ENCODE peak calls at places on chromosomes 6 and 20, in ten cellular contexts. A is gastrocnemius medialis, Q is stomach, Z is GM12878, O is body of pancreas, I is IMR-90, K is heart left ventricle, T is uterus, S is transverse colon, X is HCT116. D is an unnamed sample.

GRCh38 chr20:22568872-22569344 is 15.5 kb downstream of the FOXA2 start:
- DNase-seq in Q (peak), Z (no peak), T (no peak), K (no peak), O (peak), S (peak), A (no peak), I (no peak), X (no peak), D (no peak)

GRCh38 chr20:62740286-62741141 is 31.9 kb downstream of the NTSR1 start:
- DNase-seq in O (peak), I (peak), T (no peak), Q (peak), Z (peak), A (no peak), X (peak), K (peak), S (peak), D (peak)

GRCh38 chr6:79672631-79673065 is 41.5 kb downstream of the SH3BGRL2 start:
- DNase-seq in I (peak), O (no peak), Z (no peak), S (no peak), T (no peak), X (peak), K (no peak), A (no peak), Q (no peak), D (no peak)

GRCh38 chr20:36035720-36036119 is 67.3 kb downstream of the CNBD2 start:
- DNase-seq in I (no peak), X (no peak), S (no peak), A (no peak), Z (no peak), Q (no peak), K (no peak), T (no peak), O (no peak), D (no peak)

GRCh38 chr6:80503660-80504059 is 397.2 kb downstream of the BCKDHB start:
- DNase-seq in O (no peak), Q (no peak), I (no peak), A (no peak), T (no peak), S (no peak), Z (no peak), K (no peak), X (no peak), D (no peak)

GRCh38 chr20:5786930-5787826 is 37.0 kb downstream of the SHLD1 start:
- DNase-seq in O (peak), T (peak), K (no peak), A (no peak), X (no peak), S (no peak), I (peak), Z (no peak), Q (no peak), D (no peak)

GRCh38 chr6:100447900-100448700 is 16.6 kb downstream of the SIM1 start:
- DNase-seq in X (no peak), S (no peak), O (no peak), A (no peak), Z (no peak), T (no peak), I (no peak), Q (no peak), K (no peak), D (no peak)

GRCh38 chr20:20837574-20838021 is 125.2 kb upstream of the RALGAPA2 start:
- DNase-seq in Q (peak), X (peak), K (no peak), I (peak), A (no peak), T (peak), Z (no peak), S (peak), O (peak), D (peak)

GRCh38 chr6:41182069-41183034 is 18.6 kb downstream of the TREML2 start:
- DNase-seq in Q (peak), Z (no peak), K (no peak), A (peak), S (peak), X (peak), I (peak), T (no peak), O (peak), D (peak)

GRCh38 chr6:29483735-29484134 is 4.0 kb downstream of the MAS1L start:
- DNase-seq in S (no peak), A (no peak), O (no peak), X (no peak), Q (no peak), Z (no peak), I (no peak), K (no peak), T (no peak), D (no peak)

GRCh38 chr6:153081914-153082313 is 49.2 kb downstream of the RGS17 start:
- DNase-seq in S (no peak), Q (no peak), K (no peak), T (no peak), X (no peak), I (no peak), Z (no peak), A (no peak), O (no peak), D (no peak)

GRCh38 chr6:40912158-40912946 is 126.7 kb downstream of the UNC5CL start:
- DNase-seq in K (no peak), S (peak), O (peak), Z (peak), T (no peak), I (no peak), Q (peak), X (no peak), A (peak), D (no peak)

GRCh38 chr20:10758446-10758845 is 84.6 kb upstream of the JAG1 start:
- DNase-seq in T (no peak), O (no peak), Z (no peak), S (no peak), X (no peak), I (peak), Q (no peak), A (no peak), K (no peak), D (no peak)

GRCh38 chr20:54173653-54174451 is at the start of gene CYP24A1:
- DNase-seq in T (no peak), I (no peak), X (no peak), S (peak), Z (no peak), A (no peak), Q (peak), O (no peak), K (no peak), D (no peak)

GRCh38 chr20:34268851-34269668 is 27.8 kb downstream of the ASIP start:
- DNase-seq in T (peak), S (peak), K (peak), O (peak), X (no peak), Q (peak), I (no peak), A (no peak), Z (no peak), D (no peak)

GRCh38 chr6:45791181-45791580 is 224.5 kb downstream of the CLIC5 start:
- DNase-seq in O (no peak), X (no peak), A (no peak), Q (no peak), Z (no peak), T (no peak), K (no peak), S (no peak), I (peak), D (no peak)

GRCh38 chr6:46042355-46042999 is 26.8 kb upstream of the CLIC5 start:
- DNase-seq in Q (no peak), O (peak), S (peak), K (no peak), I (peak), T (no peak), Z (no peak), X (peak), A (peak), D (no peak)

GRCh38 chr6:151440930-151441329 is 11.0 kb downstream of the RMND1 start:
- DNase-seq in K (no peak), S (no peak), O (no peak), X (no peak), T (no peak), I (peak), A (no peak), Z (no peak), Q (no peak), D (no peak)

GRCh38 chr6:116139917-116140316 is 14.0 kb upstream of the COL10A1 start:
- DNase-seq in A (no peak), T (no peak), O (no peak), Z (no peak), S (no peak), Q (no peak), K (no peak), X (peak), I (no peak), D (no peak)

GRCh38 chr6:28635547-28636158 is 110.0 kb downstream of the GPX5 start:
- DNase-seq in T (no peak), I (no peak), A (no peak), X (no peak), Z (no peak), O (no peak), Q (no peak), S (no peak), K (no peak), D (no peak)

GRCh38 chr20:51978081-51978501 is 175.8 kb upstream of the SALL4 start:
- DNase-seq in T (no peak), O (no peak), I (no peak), S (no peak), X (no peak), A (no peak), K (no peak), Z (no peak), Q (no peak), D (no peak)

GRCh38 chr20:41390889-41391288 is 24.3 kb upstream of the EMILIN3 start:
- DNase-seq in O (no peak), Z (no peak), Q (no peak), A (no peak), I (no peak), K (no peak), X (no peak), S (no peak), T (no peak), D (peak)

GRCh38 chr6:11058406-11058805 is 14.3 kb upstream of the ELOVL2 start:
- DNase-seq in I (peak), A (no peak), K (no peak), X (no peak), Q (no peak), T (no peak), Z (no peak), O (no peak), S (no peak), D (no peak)

GRCh38 chr20:5848711-5849505 is 98.7 kb downstream of the SHLD1 start:
- DNase-seq in O (no peak), Q (no peak), K (no peak), A (no peak), Z (peak), I (peak), T (no peak), S (no peak), X (no peak), D (no peak)

GRCh38 chr6:20891161-20891560 is 356.9 kb downstream of the CDKAL1 start:
- DNase-seq in T (no peak), S (no peak), Q (no peak), Z (no peak), K (no peak), X (no peak), O (no peak), I (no peak), A (no peak), D (no peak)

GRCh38 chr6:163585932-163586437 is 171.5 kb downstream of the QKI start:
- DNase-seq in K (peak), A (peak), X (peak), S (no peak), Q (no peak), Z (no peak), I (peak), O (peak), T (peak), D (peak)

GRCh38 chr6:25248100-25248499 is 31.1 kb upstream of the CARMIL1 start:
- DNase-seq in I (peak), X (no peak), Q (no peak), T (no peak), Z (no peak), O (no peak), S (no peak), K (no peak), A (no peak), D (no peak)

GRCh38 chr20:3047486-3048419 is 1.9 kb downstream of the MRPS26 start:
- DNase-seq in Z (no peak), X (no peak), O (no peak), Q (no peak), I (no peak), T (no peak), K (no peak), S (no peak), A (no peak), D (no peak)

GRCh38 chr6:45965787-45966186 is 49.9 kb downstream of the CLIC5 start:
- DNase-seq in X (no peak), O (no peak), T (no peak), A (no peak), Z (no peak), K (no peak), S (no peak), Q (no peak), I (peak), D (no peak)

GRCh38 chr6:17098538-17098937 is 3.3 kb upstream of the STMND1 start:
- DNase-seq in S (no peak), O (no peak), K (no peak), A (no peak), T (no peak), Q (no peak), X (no peak), Z (no peak), I (peak), D (no peak)

GRCh38 chr6:113723182-113723581 is 134.0 kb upstream of the MARCKS start:
- DNase-seq in A (no peak), Z (no peak), X (no peak), K (no peak), T (no peak), Q (no peak), S (no peak), I (peak), O (no peak), D (no peak)

GRCh38 chr6:29628419-29629281 is 4.3 kb downstream of the GABBR1 start:
- DNase-seq in T (peak), Z (no peak), I (peak), Q (peak), X (no peak), O (peak), K (peak), A (peak), S (peak), D (peak)

GRCh38 chr20:57388953-57389694 is 2.1 kb upstream of the RBM38 start:
- DNase-seq in A (peak), Z (no peak), O (peak), S (peak), T (peak), Q (peak), K (peak), X (peak), I (peak), D (peak)

GRCh38 chr20:57387945-57388351 is 3.2 kb upstream of the RBM38 start:
- DNase-seq in S (no peak), A (peak), I (no peak), Q (peak), O (no peak), K (no peak), X (no peak), T (peak), Z (no peak), D (peak)

GRCh38 chr20:57390604-57391438 is at the start of gene RBM38:
- DNase-seq in Z (no peak), I (peak), Q (peak), A (peak), T (peak), K (peak), S (peak), O (peak), X (peak), D (peak)

GRCh38 chr20:57391439-57392129 is 388 bp downstream of the RBM38 start:
- DNase-seq in O (no peak), Z (no peak), Q (peak), S (peak), X (no peak), K (peak), A (peak), I (no peak), T (no peak), D (no peak)

GRCh38 chr20:57389695-57390603 is 1.2 kb upstream of the RBM38 start:
- DNase-seq in A (peak), Q (no peak), T (no peak), Z (no peak), S (peak), K (peak), X (no peak), O (no peak), I (no peak), D (no peak)
- TF ChIP-seq POLR2A in A (no peak), Q (no peak), T (no peak), Z (peak), S (no peak), K (no peak), X (peak), O (no peak), I (no peak), D (no peak)

GRCh38 chr6:88472731-88473130 is 306.6 kb upstream of the CNR1 start:
- DNase-seq in I (no peak), S (no peak), O (no peak), Z (no peak), A (no peak), X (no peak), Q (no peak), K (no peak), T (no peak), D (no peak)
- TF ChIP-seq CTCF in I (no peak), S (no peak), O (no peak), Z (no peak), A (no peak), X (no peak), Q (no peak), K (no peak), T (no peak), D (no peak)

GRCh38 chr20:47253860-47254259 is 102.6 kb downstream of the ZMYND8 start:
- DNase-seq in K (no peak), T (no peak), I (peak), X (no peak), Q (no peak), A (no peak), S (no peak), O (no peak), Z (no peak), D (no peak)

GRCh38 chr20:47258745-47259695 is 97.5 kb downstream of the ZMYND8 start:
- DNase-seq in X (no peak), A (peak), Z (peak), K (no peak), I (peak), T (no peak), Q (no peak), S (no peak), O (peak), D (no peak)

GRCh38 chr20:47256665-47257236 is 99.7 kb downstream of the ZMYND8 start:
- DNase-seq in A (no peak), Q (no peak), K (no peak), X (no peak), T (no peak), I (peak), S (no peak), O (no peak), Z (no peak), D (no peak)

GRCh38 chr20:47257771-47258170 is 98.7 kb downstream of the ZMYND8 start:
- DNase-seq in Z (no peak), S (no peak), T (no peak), O (no peak), A (no peak), X (no peak), I (no peak), Q (no peak), K (no peak), D (no peak)

DNA sequence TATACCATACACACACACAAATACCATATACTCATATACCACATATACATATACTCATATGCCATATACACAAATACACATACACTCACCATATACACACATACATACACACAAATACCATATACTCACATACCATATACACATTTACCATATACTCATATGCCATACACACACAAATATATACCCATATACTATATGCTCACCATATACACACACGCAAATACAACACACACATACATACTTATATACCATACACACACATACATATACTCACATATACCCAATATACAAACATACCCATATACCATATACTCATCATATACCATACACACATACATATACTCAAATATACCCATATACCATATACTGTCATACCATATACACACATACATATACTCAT is 99.2 kb downstream of the ZMYND8 start:
- DNase-seq in T (no peak), I (no peak), X (no peak), Z (no peak), S (no peak), O (no peak), A (no peak), Q (no peak), K (no peak), D (no peak)
- TF ChIP-seq POLR2A in T (no peak), I (no peak), X (no peak), Z (no peak), S (no peak), O (no peak), A (no peak), Q (no peak), K (no peak), D (no peak)

GRCh38 chr6:122868137-122868536 is 79.1 kb downstream of the SMPDL3A start:
- DNase-seq in T (no peak), Q (no peak), A (no peak), S (no peak), Z (no peak), K (no peak), I (no peak), X (no peak), O (no peak), D (no peak)

GRCh38 chr6:122872311-122872710 is 83.3 kb downstream of the SMPDL3A start:
- DNase-seq in K (no peak), S (no peak), O (no peak), A (no peak), Z (peak), X (no peak), Q (no peak), I (no peak), T (no peak), D (no peak)

GRCh38 chr6:122869437-122870024 is 80.5 kb downstream of the SMPDL3A start:
- DNase-seq in X (peak), A (peak), K (no peak), T (peak), Z (no peak), O (peak), S (peak), Q (peak), I (peak), D (no peak)

GRCh38 chr6:122871079-122871478 is 82.0 kb downstream of the SMPDL3A start:
- DNase-seq in O (no peak), A (no peak), T (no peak), Q (no peak), K (no peak), I (no peak), Z (no peak), S (no peak), X (no peak), D (no peak)
- TF ChIP-seq CTCF in O (no peak), A (no peak), T (no peak), Q (no peak), K (no peak), I (no peak), Z (no peak), S (no peak), X (no peak), D (no peak)